ENCODE peak calls at places on chromosomes 12 and 14, in seven cellular contexts. One of them, this sample, is unnamed.

GRCh38 chr14:72439707-72440106 is 454.2 kb downstream of the DPF3 start:
- DNase-seq in right atrium auricular region: no peak
- DNase-seq in A549: no peak
- DNase-seq in foreskin fibroblast: no peak
- DNase-seq in bronchial epithelial cell: no peak
- DNase-seq in HL-60: no peak
- DNase-seq in fibroblast of pulmonary artery: no peak
- DNase-seq in this sample: no peak

GRCh38 chr14:68405959-68406358 is 386.9 kb downstream of the ZFP36L1 start:
- DNase-seq in right atrium auricular region: no peak
- DNase-seq in A549: no peak
- DNase-seq in foreskin fibroblast: peak
- DNase-seq in bronchial epithelial cell: peak
- DNase-seq in HL-60: no peak
- DNase-seq in fibroblast of pulmonary artery: peak
- DNase-seq in this sample: peak

GRCh38 chr14:98977451-98977850 is 294.5 kb downstream of the BCL11B start:
- DNase-seq in right atrium auricular region: no peak
- DNase-seq in A549: no peak
- DNase-seq in foreskin fibroblast: no peak
- DNase-seq in bronchial epithelial cell: no peak
- DNase-seq in HL-60: no peak
- DNase-seq in fibroblast of pulmonary artery: no peak
- DNase-seq in this sample: no peak

GRCh38 chr14:63453443-63453936 is 89.7 kb downstream of the PPP2R5E start:
- DNase-seq in right atrium auricular region: no peak
- DNase-seq in A549: no peak
- DNase-seq in foreskin fibroblast: no peak
- DNase-seq in bronchial epithelial cell: peak
- DNase-seq in HL-60: no peak
- DNase-seq in fibroblast of pulmonary artery: no peak
- DNase-seq in this sample: no peak

GRCh38 chr12:62631531-62632520 is 165.2 kb downstream of the MON2 start:
- DNase-seq in right atrium auricular region: peak
- DNase-seq in A549: peak
- DNase-seq in foreskin fibroblast: peak
- DNase-seq in bronchial epithelial cell: peak
- DNase-seq in HL-60: no peak
- DNase-seq in fibroblast of pulmonary artery: peak
- DNase-seq in this sample: peak

GRCh38 chr14:83873626-83874025 is 1656.3 kb upstream of the FLRT2 start:
- DNase-seq in right atrium auricular region: no peak
- DNase-seq in A549: no peak
- DNase-seq in foreskin fibroblast: no peak
- DNase-seq in bronchial epithelial cell: no peak
- DNase-seq in HL-60: no peak
- DNase-seq in fibroblast of pulmonary artery: no peak
- DNase-seq in this sample: no peak

GRCh38 chr12:11621797-11622423 is 27.6 kb upstream of the ETV6 start:
- DNase-seq in right atrium auricular region: no peak
- DNase-seq in A549: no peak
- DNase-seq in foreskin fibroblast: no peak
- DNase-seq in bronchial epithelial cell: no peak
- DNase-seq in HL-60: no peak
- DNase-seq in fibroblast of pulmonary artery: peak
- DNase-seq in this sample: no peak

GRCh38 chr12:74021937-74022336 is 515.7 kb upstream of the ATXN7L3B start:
- DNase-seq in right atrium auricular region: no peak
- DNase-seq in A549: peak
- DNase-seq in foreskin fibroblast: no peak
- DNase-seq in bronchial epithelial cell: peak
- DNase-seq in HL-60: peak
- DNase-seq in fibroblast of pulmonary artery: peak
- DNase-seq in this sample: peak

GRCh38 chr14:93025055-93025454 is 90.7 kb downstream of the ITPK1 start:
- DNase-seq in right atrium auricular region: no peak
- DNase-seq in A549: no peak
- DNase-seq in foreskin fibroblast: no peak
- DNase-seq in bronchial epithelial cell: no peak
- DNase-seq in HL-60: no peak
- DNase-seq in fibroblast of pulmonary artery: no peak
- DNase-seq in this sample: no peak

GRCh38 chr14:89619616-89620273 is 202.7 kb upstream of the FOXN3 start:
- DNase-seq in right atrium auricular region: no peak
- DNase-seq in A549: no peak
- DNase-seq in foreskin fibroblast: no peak
- DNase-seq in bronchial epithelial cell: no peak
- DNase-seq in HL-60: no peak
- DNase-seq in fibroblast of pulmonary artery: no peak
- DNase-seq in this sample: no peak

GRCh38 chr12:119808441-119808840 is 68.7 kb downstream of the CIT start:
- DNase-seq in right atrium auricular region: no peak
- DNase-seq in A549: no peak
- DNase-seq in foreskin fibroblast: peak
- DNase-seq in bronchial epithelial cell: peak
- DNase-seq in HL-60: no peak
- DNase-seq in fibroblast of pulmonary artery: no peak
- DNase-seq in this sample: peak

GRCh38 chr12:39905152-39905551 is 200.7 kb downstream of the SLC2A13 start:
- DNase-seq in right atrium auricular region: peak
- DNase-seq in A549: no peak
- DNase-seq in foreskin fibroblast: peak
- DNase-seq in bronchial epithelial cell: no peak
- DNase-seq in HL-60: no peak
- DNase-seq in fibroblast of pulmonary artery: peak
- DNase-seq in this sample: no peak

GRCh38 chr14:88228519-88229236 is 94.4 kb downstream of the KCNK10 start:
- DNase-seq in right atrium auricular region: no peak
- DNase-seq in A549: no peak
- DNase-seq in foreskin fibroblast: no peak
- DNase-seq in bronchial epithelial cell: peak
- DNase-seq in HL-60: no peak
- DNase-seq in fibroblast of pulmonary artery: no peak
- DNase-seq in this sample: peak

GRCh38 chr12:74259199-74259598 is 278.4 kb upstream of the ATXN7L3B start:
- DNase-seq in right atrium auricular region: no peak
- DNase-seq in A549: no peak
- DNase-seq in foreskin fibroblast: no peak
- DNase-seq in bronchial epithelial cell: no peak
- DNase-seq in HL-60: no peak
- DNase-seq in fibroblast of pulmonary artery: no peak
- DNase-seq in this sample: no peak

GRCh38 chr14:28867571-28867970 is 101.0 kb downstream of the FOXG1 start:
- DNase-seq in right atrium auricular region: no peak
- DNase-seq in A549: no peak
- DNase-seq in foreskin fibroblast: peak
- DNase-seq in bronchial epithelial cell: no peak
- DNase-seq in HL-60: no peak
- DNase-seq in fibroblast of pulmonary artery: peak
- DNase-seq in this sample: no peak

GRCh38 chr12:19048943-19049342 is 80.6 kb upstream of the PLEKHA5 start:
- DNase-seq in right atrium auricular region: no peak
- DNase-seq in A549: no peak
- DNase-seq in foreskin fibroblast: no peak
- DNase-seq in bronchial epithelial cell: peak
- DNase-seq in HL-60: no peak
- DNase-seq in fibroblast of pulmonary artery: no peak
- DNase-seq in this sample: peak

GRCh38 chr12:16844875-16845274 is 238.9 kb upstream of the LMO3 start:
- DNase-seq in right atrium auricular region: no peak
- DNase-seq in A549: no peak
- DNase-seq in foreskin fibroblast: no peak
- DNase-seq in bronchial epithelial cell: no peak
- DNase-seq in HL-60: no peak
- DNase-seq in fibroblast of pulmonary artery: no peak
- DNase-seq in this sample: no peak

GRCh38 chr14:69559581-69560011 is 15.1 kb downstream of the CCDC177 start:
- DNase-seq in right atrium auricular region: no peak
- DNase-seq in A549: no peak
- DNase-seq in foreskin fibroblast: no peak
- DNase-seq in bronchial epithelial cell: peak
- DNase-seq in HL-60: no peak
- DNase-seq in fibroblast of pulmonary artery: no peak
- DNase-seq in this sample: peak

GRCh38 chr12:48031135-48031960 is 27.1 kb upstream of the COL2A1 start:
- DNase-seq in right atrium auricular region: no peak
- DNase-seq in A549: no peak
- DNase-seq in foreskin fibroblast: no peak
- DNase-seq in bronchial epithelial cell: peak
- DNase-seq in HL-60: no peak
- DNase-seq in fibroblast of pulmonary artery: no peak
- DNase-seq in this sample: peak

GRCh38 chr12:87667378-87667777 is 361.8 kb downstream of the C12orf50 start:
- DNase-seq in right atrium auricular region: no peak
- DNase-seq in A549: no peak
- DNase-seq in foreskin fibroblast: no peak
- DNase-seq in bronchial epithelial cell: peak
- DNase-seq in HL-60: no peak
- DNase-seq in fibroblast of pulmonary artery: peak
- DNase-seq in this sample: peak

GRCh38 chr12:101946233-101946611 is 68.8 kb downstream of the DRAM1 start:
- DNase-seq in right atrium auricular region: no peak
- DNase-seq in A549: no peak
- DNase-seq in foreskin fibroblast: no peak
- DNase-seq in bronchial epithelial cell: no peak
- DNase-seq in HL-60: no peak
- DNase-seq in fibroblast of pulmonary artery: no peak
- DNase-seq in this sample: no peak

GRCh38 chr12:32043928-32044549 is 62.6 kb upstream of the BICD1 start:
- DNase-seq in right atrium auricular region: no peak
- DNase-seq in A549: no peak
- DNase-seq in foreskin fibroblast: no peak
- DNase-seq in bronchial epithelial cell: peak
- DNase-seq in HL-60: no peak
- DNase-seq in fibroblast of pulmonary artery: no peak
- DNase-seq in this sample: peak

GRCh38 chr14:21107360-21107781 is 6.5 kb downstream of the TMEM253 start:
- DNase-seq in right atrium auricular region: no peak
- DNase-seq in A549: no peak
- DNase-seq in foreskin fibroblast: no peak
- DNase-seq in bronchial epithelial cell: peak
- DNase-seq in HL-60: no peak
- DNase-seq in fibroblast of pulmonary artery: peak
- DNase-seq in this sample: peak

GRCh38 chr12:28709996-28710685 is 438.9 kb upstream of the FAR2 start:
- DNase-seq in right atrium auricular region: no peak
- DNase-seq in A549: no peak
- DNase-seq in foreskin fibroblast: peak
- DNase-seq in bronchial epithelial cell: no peak
- DNase-seq in HL-60: no peak
- DNase-seq in fibroblast of pulmonary artery: no peak
- DNase-seq in this sample: no peak
- TF ChIP-seq CTCF in right atrium auricular region: no peak
- TF ChIP-seq CTCF in A549: no peak
- TF ChIP-seq CTCF in foreskin fibroblast: no peak
- TF ChIP-seq CTCF in bronchial epithelial cell: no peak
- TF ChIP-seq CTCF in HL-60: no peak
- TF ChIP-seq CTCF in fibroblast of pulmonary artery: no peak
- TF ChIP-seq CTCF in this sample: no peak

DNA sequence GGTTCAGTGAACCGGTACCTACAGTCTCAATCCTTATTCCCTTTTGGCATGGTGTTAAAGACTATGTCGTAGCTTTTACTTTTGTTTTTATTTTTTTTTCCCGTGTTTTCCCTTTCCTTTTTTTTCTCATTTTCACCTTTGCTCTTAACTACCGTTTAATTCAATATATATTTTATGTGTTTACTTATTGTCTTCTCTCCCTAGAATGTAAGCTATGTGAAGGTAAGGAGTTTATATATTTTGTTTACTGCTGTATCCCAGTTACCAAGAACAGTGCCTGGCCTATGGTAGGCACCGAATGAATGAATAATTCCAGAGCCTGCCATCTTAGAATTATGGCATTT is 261 bp upstream of the MLH3 start:
- DNase-seq in right atrium auricular region: no peak
- DNase-seq in A549: no peak
- DNase-seq in foreskin fibroblast: no peak
- DNase-seq in bronchial epithelial cell: no peak
- DNase-seq in HL-60: no peak
- DNase-seq in fibroblast of pulmonary artery: no peak
- DNase-seq in this sample: no peak
- H3K4me3 ChIP-seq in right atrium auricular region: peak
- H3K4me3 ChIP-seq in A549: no peak
- H3K4me3 ChIP-seq in foreskin fibroblast: peak
- H3K4me3 ChIP-seq in bronchial epithelial cell: peak
- H3K4me3 ChIP-seq in HL-60: peak
- H3K4me3 ChIP-seq in fibroblast of pulmonary artery: peak
- H3K4me3 ChIP-seq in this sample: peak

GRCh38 chr14:58362798-58363412 is 32.8 kb upstream of the TOMM20L start:
- DNase-seq in right atrium auricular region: no peak
- DNase-seq in A549: peak
- DNase-seq in foreskin fibroblast: no peak
- DNase-seq in bronchial epithelial cell: peak
- DNase-seq in HL-60: peak
- DNase-seq in fibroblast of pulmonary artery: peak
- DNase-seq in this sample: peak
- TF ChIP-seq CTCF in right atrium auricular region: peak
- TF ChIP-seq CTCF in A549: peak
- TF ChIP-seq CTCF in foreskin fibroblast: peak
- TF ChIP-seq CTCF in bronchial epithelial cell: peak
- TF ChIP-seq CTCF in HL-60: no peak
- TF ChIP-seq CTCF in fibroblast of pulmonary artery: peak
- TF ChIP-seq CTCF in this sample: peak

GRCh38 chr12:69329669-69330428 is 18.3 kb upstream of the LYZ start:
- DNase-seq in right atrium auricular region: no peak
- DNase-seq in A549: no peak
- DNase-seq in foreskin fibroblast: no peak
- DNase-seq in bronchial epithelial cell: no peak
- DNase-seq in HL-60: peak
- DNase-seq in fibroblast of pulmonary artery: no peak
- DNase-seq in this sample: no peak
- H3K4me3 ChIP-seq in right atrium auricular region: no peak
- H3K4me3 ChIP-seq in A549: no peak
- H3K4me3 ChIP-seq in foreskin fibroblast: no peak
- H3K4me3 ChIP-seq in bronchial epithelial cell: no peak
- H3K4me3 ChIP-seq in HL-60: peak
- H3K4me3 ChIP-seq in fibroblast of pulmonary artery: no peak
- H3K4me3 ChIP-seq in this sample: no peak

GRCh38 chr12:24972078-24972477 is 23.2 kb upstream of the BCAT1 start:
- DNase-seq in right atrium auricular region: no peak
- DNase-seq in A549: no peak
- DNase-seq in foreskin fibroblast: no peak
- DNase-seq in bronchial epithelial cell: no peak
- DNase-seq in HL-60: no peak
- DNase-seq in fibroblast of pulmonary artery: no peak
- DNase-seq in this sample: no peak
- TF ChIP-seq CTCF in right atrium auricular region: no peak
- TF ChIP-seq CTCF in A549: no peak
- TF ChIP-seq CTCF in foreskin fibroblast: no peak
- TF ChIP-seq CTCF in bronchial epithelial cell: no peak
- TF ChIP-seq CTCF in HL-60: no peak
- TF ChIP-seq CTCF in fibroblast of pulmonary artery: no peak
- TF ChIP-seq CTCF in this sample: no peak

DNA sequence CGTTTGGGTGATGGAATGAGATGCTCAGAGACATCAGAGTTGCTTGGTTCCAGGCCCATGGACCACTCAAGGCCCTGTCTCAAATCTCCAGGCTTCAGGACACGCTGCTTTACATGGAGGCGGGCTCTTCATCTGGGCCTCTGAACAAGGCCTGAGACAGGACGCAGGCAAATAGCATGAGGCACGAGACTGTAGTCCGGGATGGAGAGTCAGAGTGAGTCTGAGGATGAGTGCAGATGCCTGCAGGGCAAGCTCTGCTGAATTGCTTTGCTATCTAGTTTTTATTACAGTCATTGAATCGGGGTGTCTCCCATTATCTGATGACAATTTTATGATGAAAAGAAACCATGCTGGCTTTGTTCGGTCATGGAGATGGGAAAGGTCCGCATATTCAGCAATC is 1.6 kb upstream of the ADGRD1 start:
- DNase-seq in right atrium auricular region: no peak
- DNase-seq in A549: no peak
- DNase-seq in foreskin fibroblast: no peak
- DNase-seq in bronchial epithelial cell: no peak
- DNase-seq in HL-60: no peak
- DNase-seq in fibroblast of pulmonary artery: no peak
- DNase-seq in this sample: no peak
- H3K4me3 ChIP-seq in right atrium auricular region: no peak
- H3K4me3 ChIP-seq in A549: no peak
- H3K4me3 ChIP-seq in foreskin fibroblast: no peak
- H3K4me3 ChIP-seq in bronchial epithelial cell: no peak
- H3K4me3 ChIP-seq in HL-60: no peak
- H3K4me3 ChIP-seq in fibroblast of pulmonary artery: no peak
- H3K4me3 ChIP-seq in this sample: no peak